ENCODE peak calls at places on chromosomes 11 and 22, in nine cellular contexts. One of them, this sample, is unnamed.
A peak's percentile ranks its signal among the peaks of the same experiment; 100 is the strongest.

GRCh38 chr22:42905702-42906183 is 48.7 kb upstream of the ARFGAP3 start:
- DNase-seq in KG1: no peak
- DNase-seq in CD8-positive, alpha-beta T cell: no peak
- DNase-seq in kidney glomerular epithelial cell: no peak
- DNase-seq in RPMI8226: peak; percentile 9
- DNase-seq in NCI-H774: peak; percentile 62
- DNase-seq in fibroblast of mammary gland: no peak
- DNase-seq in cardiac muscle cell: no peak
- DNase-seq in frontal cortex: no peak
- DNase-seq in this sample: no peak

GRCh38 chr22:50185384-50186087 is at the start of gene TRABD:
- DNase-seq in NCI-H774: peak; percentile 73
- DNase-seq in KG1: peak; percentile 34
- DNase-seq in CD8-positive, alpha-beta T cell: peak; percentile 79
- DNase-seq in fibroblast of mammary gland: peak; percentile 78
- DNase-seq in frontal cortex: peak; percentile 99
- DNase-seq in kidney glomerular epithelial cell: peak; percentile 72
- DNase-seq in RPMI8226: peak; percentile 94
- DNase-seq in cardiac muscle cell: peak; percentile 94
- DNase-seq in this sample: peak; percentile 85

GRCh38 chr11:63017306-63017974 is 1.8 kb upstream of the SLC22A8 start:
- DNase-seq in NCI-H774: no peak
- DNase-seq in frontal cortex: no peak
- DNase-seq in RPMI8226: no peak
- DNase-seq in cardiac muscle cell: no peak
- DNase-seq in CD8-positive, alpha-beta T cell: no peak
- DNase-seq in fibroblast of mammary gland: no peak
- DNase-seq in KG1: no peak
- DNase-seq in kidney glomerular epithelial cell: no peak
- DNase-seq in this sample: no peak

GRCh38 chr11:68025047-68025446 is 5.4 kb upstream of the NDUFS8 start:
- DNase-seq in frontal cortex: no peak
- DNase-seq in cardiac muscle cell: no peak
- DNase-seq in KG1: no peak
- DNase-seq in RPMI8226: peak; percentile 86
- DNase-seq in CD8-positive, alpha-beta T cell: no peak
- DNase-seq in kidney glomerular epithelial cell: no peak
- DNase-seq in fibroblast of mammary gland: no peak
- DNase-seq in NCI-H774: no peak
- DNase-seq in this sample: no peak

GRCh38 chr11:116930177-116930576 is 92.8 kb upstream of the APOA1 start:
- DNase-seq in RPMI8226: no peak
- DNase-seq in KG1: peak; percentile 39
- DNase-seq in cardiac muscle cell: peak; percentile 30
- DNase-seq in fibroblast of mammary gland: peak; percentile 32
- DNase-seq in kidney glomerular epithelial cell: no peak
- DNase-seq in CD8-positive, alpha-beta T cell: no peak
- DNase-seq in frontal cortex: no peak
- DNase-seq in NCI-H774: no peak
- DNase-seq in this sample: peak; percentile 7

GRCh38 chr11:67538306-67538705 is 15.1 kb upstream of the CABP2 start:
- DNase-seq in cardiac muscle cell: no peak
- DNase-seq in KG1: no peak
- DNase-seq in CD8-positive, alpha-beta T cell: no peak
- DNase-seq in NCI-H774: no peak
- DNase-seq in fibroblast of mammary gland: peak; percentile 64
- DNase-seq in frontal cortex: no peak
- DNase-seq in kidney glomerular epithelial cell: no peak
- DNase-seq in RPMI8226: no peak
- DNase-seq in this sample: no peak

GRCh38 chr11:79440451-79441158 is at the start of gene TENM4:
- DNase-seq in RPMI8226: peak; percentile 28
- DNase-seq in kidney glomerular epithelial cell: peak; percentile 67
- DNase-seq in cardiac muscle cell: peak; percentile 82
- DNase-seq in frontal cortex: peak; percentile 62
- DNase-seq in CD8-positive, alpha-beta T cell: no peak
- DNase-seq in KG1: no peak
- DNase-seq in fibroblast of mammary gland: peak; percentile 85
- DNase-seq in NCI-H774: peak; percentile 83
- DNase-seq in this sample: no peak

GRCh38 chr22:41524809-41525449 is 19.3 kb downstream of the POLR3H start:
- DNase-seq in CD8-positive, alpha-beta T cell: peak; percentile 15
- DNase-seq in cardiac muscle cell: no peak
- DNase-seq in kidney glomerular epithelial cell: no peak
- DNase-seq in fibroblast of mammary gland: peak; percentile 59
- DNase-seq in frontal cortex: no peak
- DNase-seq in KG1: no peak
- DNase-seq in NCI-H774: no peak
- DNase-seq in RPMI8226: no peak
- DNase-seq in this sample: peak; percentile 50

GRCh38 chr22:49350441-49351121 is 477.1 kb downstream of the BRD1 start:
- DNase-seq in NCI-H774: no peak
- DNase-seq in CD8-positive, alpha-beta T cell: no peak
- DNase-seq in RPMI8226: peak; percentile 81
- DNase-seq in fibroblast of mammary gland: no peak
- DNase-seq in frontal cortex: no peak
- DNase-seq in cardiac muscle cell: no peak
- DNase-seq in KG1: no peak
- DNase-seq in kidney glomerular epithelial cell: no peak
- DNase-seq in this sample: no peak

GRCh38 chr11:69791266-69791665 is 16.1 kb upstream of the FGF4 start:
- DNase-seq in cardiac muscle cell: no peak
- DNase-seq in frontal cortex: no peak
- DNase-seq in NCI-H774: no peak
- DNase-seq in fibroblast of mammary gland: peak; percentile 26
- DNase-seq in KG1: no peak
- DNase-seq in CD8-positive, alpha-beta T cell: no peak
- DNase-seq in kidney glomerular epithelial cell: peak; percentile 46
- DNase-seq in RPMI8226: no peak
- DNase-seq in this sample: no peak

GRCh38 chr22:16783930-16784354 is 41.3 kb downstream of the XKR3 start:
- DNase-seq in kidney glomerular epithelial cell: no peak
- DNase-seq in frontal cortex: no peak
- DNase-seq in RPMI8226: no peak
- DNase-seq in cardiac muscle cell: no peak
- DNase-seq in fibroblast of mammary gland: peak; percentile 24
- DNase-seq in NCI-H774: no peak
- DNase-seq in CD8-positive, alpha-beta T cell: no peak
- DNase-seq in KG1: no peak
- DNase-seq in this sample: no peak

GRCh38 chr22:36027579-36027959 is 1.1 kb downstream of the RBFOX2 start:
- DNase-seq in cardiac muscle cell: no peak
- DNase-seq in RPMI8226: peak; percentile 18
- DNase-seq in kidney glomerular epithelial cell: no peak
- DNase-seq in fibroblast of mammary gland: no peak
- DNase-seq in KG1: no peak
- DNase-seq in NCI-H774: no peak
- DNase-seq in CD8-positive, alpha-beta T cell: no peak
- DNase-seq in frontal cortex: peak; percentile 21
- DNase-seq in this sample: no peak

GRCh38 chr11:16816358-16817270 is 78.2 kb downstream of the C11orf58 start:
- DNase-seq in KG1: no peak
- DNase-seq in fibroblast of mammary gland: no peak
- DNase-seq in NCI-H774: no peak
- DNase-seq in frontal cortex: no peak
- DNase-seq in RPMI8226: no peak
- DNase-seq in cardiac muscle cell: no peak
- DNase-seq in kidney glomerular epithelial cell: no peak
- DNase-seq in CD8-positive, alpha-beta T cell: no peak
- DNase-seq in this sample: no peak

GRCh38 chr11:44085330-44085729 is 10.1 kb upstream of the EXT2 start:
- DNase-seq in fibroblast of mammary gland: no peak
- DNase-seq in CD8-positive, alpha-beta T cell: no peak
- DNase-seq in frontal cortex: no peak
- DNase-seq in RPMI8226: no peak
- DNase-seq in cardiac muscle cell: no peak
- DNase-seq in kidney glomerular epithelial cell: no peak
- DNase-seq in KG1: no peak
- DNase-seq in NCI-H774: no peak
- DNase-seq in this sample: no peak

GRCh38 chr22:19666663-19667593 is 47.4 kb upstream of the SEPTIN5 start:
- DNase-seq in fibroblast of mammary gland: peak; percentile 15
- DNase-seq in frontal cortex: no peak
- DNase-seq in kidney glomerular epithelial cell: no peak
- DNase-seq in KG1: no peak
- DNase-seq in CD8-positive, alpha-beta T cell: no peak
- DNase-seq in cardiac muscle cell: no peak
- DNase-seq in RPMI8226: no peak
- DNase-seq in NCI-H774: no peak
- DNase-seq in this sample: no peak

GRCh38 chr11:126328444-126328843 is 24.6 kb downstream of the DCPS start:
- DNase-seq in RPMI8226: no peak
- DNase-seq in KG1: no peak
- DNase-seq in cardiac muscle cell: no peak
- DNase-seq in NCI-H774: no peak
- DNase-seq in frontal cortex: no peak
- DNase-seq in CD8-positive, alpha-beta T cell: no peak
- DNase-seq in fibroblast of mammary gland: no peak
- DNase-seq in kidney glomerular epithelial cell: no peak
- DNase-seq in this sample: no peak

GRCh38 chr22:37182101-37182948 is 5.7 kb downstream of the C1QTNF6 start:
- DNase-seq in kidney glomerular epithelial cell: no peak
- DNase-seq in KG1: no peak
- DNase-seq in cardiac muscle cell: no peak
- DNase-seq in fibroblast of mammary gland: no peak
- DNase-seq in frontal cortex: no peak
- DNase-seq in NCI-H774: no peak
- DNase-seq in CD8-positive, alpha-beta T cell: no peak
- DNase-seq in RPMI8226: no peak
- DNase-seq in this sample: no peak

GRCh38 chr22:34829485-34829884 is 236.5 kb upstream of the ISX start:
- DNase-seq in NCI-H774: no peak
- DNase-seq in CD8-positive, alpha-beta T cell: no peak
- DNase-seq in frontal cortex: no peak
- DNase-seq in KG1: no peak
- DNase-seq in RPMI8226: no peak
- DNase-seq in kidney glomerular epithelial cell: no peak
- DNase-seq in cardiac muscle cell: no peak
- DNase-seq in fibroblast of mammary gland: no peak
- DNase-seq in this sample: no peak

GRCh38 chr11:10076458-10077141 is 217.4 kb downstream of the SBF2 start:
- DNase-seq in kidney glomerular epithelial cell: no peak
- DNase-seq in RPMI8226: peak; percentile 31
- DNase-seq in frontal cortex: no peak
- DNase-seq in cardiac muscle cell: peak; percentile 52
- DNase-seq in CD8-positive, alpha-beta T cell: no peak
- DNase-seq in fibroblast of mammary gland: peak; percentile 44
- DNase-seq in NCI-H774: no peak
- DNase-seq in KG1: peak; percentile 4
- DNase-seq in this sample: peak; percentile 34

GRCh38 chr22:29727248-29727551 is 7.4 kb downstream of the CABP7 start:
- DNase-seq in NCI-H774: no peak
- DNase-seq in cardiac muscle cell: peak; percentile 37
- DNase-seq in kidney glomerular epithelial cell: no peak
- DNase-seq in frontal cortex: peak; percentile 79
- DNase-seq in CD8-positive, alpha-beta T cell: no peak
- DNase-seq in KG1: no peak
- DNase-seq in RPMI8226: peak; percentile 44
- DNase-seq in fibroblast of mammary gland: peak; percentile 49
- DNase-seq in this sample: no peak

GRCh38 chr11:32438883-32439487 is 3.6 kb upstream of the WT1 start:
- DNase-seq in CD8-positive, alpha-beta T cell: no peak
- DNase-seq in frontal cortex: no peak
- DNase-seq in KG1: no peak
- DNase-seq in cardiac muscle cell: peak; percentile 69
- DNase-seq in kidney glomerular epithelial cell: no peak
- DNase-seq in RPMI8226: no peak
- DNase-seq in NCI-H774: no peak
- DNase-seq in fibroblast of mammary gland: no peak
- DNase-seq in this sample: no peak

GRCh38 chr11:126391970-126392637 is 36.6 kb downstream of the ST3GAL4 start:
- DNase-seq in fibroblast of mammary gland: no peak
- DNase-seq in frontal cortex: no peak
- DNase-seq in NCI-H774: no peak
- DNase-seq in CD8-positive, alpha-beta T cell: no peak
- DNase-seq in cardiac muscle cell: peak; percentile 59
- DNase-seq in kidney glomerular epithelial cell: no peak
- DNase-seq in KG1: peak; percentile 93
- DNase-seq in RPMI8226: no peak
- DNase-seq in this sample: peak; percentile 79

GRCh38 chr11:9880657-9881056 is 216.8 kb downstream of the SWAP70 start:
- DNase-seq in KG1: no peak
- DNase-seq in NCI-H774: no peak
- DNase-seq in RPMI8226: no peak
- DNase-seq in CD8-positive, alpha-beta T cell: no peak
- DNase-seq in frontal cortex: no peak
- DNase-seq in fibroblast of mammary gland: no peak
- DNase-seq in cardiac muscle cell: no peak
- DNase-seq in kidney glomerular epithelial cell: no peak
- DNase-seq in this sample: no peak

GRCh38 chr22:22705328-22706100 is 61.1 kb downstream of the GGTLC2 start:
- DNase-seq in RPMI8226: no peak
- DNase-seq in frontal cortex: no peak
- DNase-seq in CD8-positive, alpha-beta T cell: no peak
- DNase-seq in NCI-H774: no peak
- DNase-seq in cardiac muscle cell: no peak
- DNase-seq in KG1: no peak
- DNase-seq in kidney glomerular epithelial cell: no peak
- DNase-seq in fibroblast of mammary gland: no peak
- DNase-seq in this sample: no peak

GRCh38 chr22:19754701-19755144 is 5.9 kb upstream of the TBX1 start:
- DNase-seq in CD8-positive, alpha-beta T cell: no peak
- DNase-seq in frontal cortex: no peak
- DNase-seq in NCI-H774: no peak
- DNase-seq in KG1: no peak
- DNase-seq in kidney glomerular epithelial cell: no peak
- DNase-seq in fibroblast of mammary gland: no peak
- DNase-seq in cardiac muscle cell: no peak
- DNase-seq in RPMI8226: no peak
- DNase-seq in this sample: no peak

GRCh38 chr11:60345489-60345888 is 18.4 kb downstream of the MS4A6E start:
- DNase-seq in NCI-H774: no peak
- DNase-seq in cardiac muscle cell: peak; percentile 57
- DNase-seq in kidney glomerular epithelial cell: peak; percentile 8
- DNase-seq in fibroblast of mammary gland: no peak
- DNase-seq in RPMI8226: peak; percentile 43
- DNase-seq in frontal cortex: no peak
- DNase-seq in KG1: peak; percentile 37
- DNase-seq in CD8-positive, alpha-beta T cell: no peak
- DNase-seq in this sample: peak; percentile 29